ENCODE peak calls at places on chromosomes 3 and 15, in four cellular contexts. Q is RWPE1, Z is adrenal gland, M is tibial nerve. U is an unnamed sample.

GRCh38 chr3:115245437-115245836 is 98.3 kb upstream of the ZBTB20 start:
- DNase-seq in M (no peak), Z (no peak), Q (peak), U (no peak)

GRCh38 chr3:15794842-15795562 is 2.8 kb downstream of the ANKRD28 start:
- DNase-seq in M (no peak), Z (no peak), Q (no peak), U (no peak)

GRCh38 chr3:195859061-195859845 is 47.5 kb upstream of the MUC4 start:
- DNase-seq in Q (peak), M (peak), Z (peak), U (peak)

GRCh38 chr3:194082596-194083220 is 53.2 kb upstream of the HES1 start:
- DNase-seq in M (no peak), Z (peak), Q (no peak), U (no peak)

GRCh38 chr15:53296603-53297002 is 462.9 kb downstream of the WDR72 start:
- DNase-seq in Q (no peak), Z (no peak), M (no peak), U (no peak)

GRCh38 chr3:154730221-154730620 is 300.2 kb upstream of the GPR149 start:
- DNase-seq in M (no peak), Z (no peak), Q (no peak), U (no peak)

GRCh38 chr3:128482857-128483656 is 9.9 kb downstream of the GATA2 start:
- DNase-seq in M (no peak), Q (peak), Z (no peak), U (no peak)

GRCh38 chr3:31534036-31534435 is 1.3 kb downstream of the STT3B start:
- DNase-seq in Q (no peak), Z (no peak), M (no peak), U (no peak)

GRCh38 chr3:39763390-39763789 is 46.0 kb upstream of the MYRIP start:
- DNase-seq in M (no peak), Q (no peak), Z (no peak), U (no peak)

GRCh38 chr3:33642806-33643205 is 75.2 kb downstream of the CLASP2 start:
- DNase-seq in Q (no peak), Z (no peak), M (no peak), U (no peak)

GRCh38 chr15:69860316-69860715 is 237.4 kb downstream of the TLE3 start:
- DNase-seq in Q (no peak), Z (no peak), M (no peak), U (no peak)

GRCh38 chr15:64894395-64895056 is 17.2 kb upstream of the ANKDD1A start:
- DNase-seq in Z (no peak), Q (no peak), M (no peak), U (peak)

GRCh38 chr3:100873624-100874023 is 119.6 kb downstream of the ABI3BP start:
- DNase-seq in M (no peak), Q (no peak), Z (no peak), U (no peak)

DNA sequence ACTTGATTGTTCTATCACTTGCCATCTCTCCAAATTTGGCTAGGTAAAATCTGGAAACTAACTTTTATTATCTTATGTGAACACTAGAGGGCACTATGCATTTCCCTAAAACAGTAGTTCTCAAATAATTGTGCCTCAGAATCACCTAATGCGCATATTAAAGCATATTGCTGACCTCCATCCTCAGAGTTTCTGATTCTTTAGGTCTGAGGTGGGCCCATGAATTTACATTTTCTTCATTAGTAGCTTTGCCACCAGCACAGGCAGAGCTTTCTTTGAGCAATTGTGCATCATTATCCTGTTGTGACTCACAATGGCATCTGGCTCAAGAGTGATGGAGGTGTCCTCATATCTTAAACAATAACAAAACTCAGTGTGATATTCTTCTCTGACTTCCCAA is 17.5 kb upstream of the BCHE start:
- DNase-seq in M (no peak), Q (peak), Z (no peak), U (no peak)
- TF ChIP-seq CTCF in M (peak), Q (peak), Z (peak), U (peak)

GRCh38 chr3:106862067-106862466 is 515.2 kb upstream of the CCDC54 start:
- DNase-seq in Q (no peak), Z (no peak), M (no peak), U (no peak)
- TF ChIP-seq CTCF in Q (no peak), Z (no peak), M (no peak), U (no peak)

GRCh38 chr3:125076464-125076863 is 20.7 kb upstream of the HEG1 start:
- DNase-seq in Q (no peak), M (no peak), Z (no peak), U (no peak)

GRCh38 chr3:125073506-125073905 is 17.7 kb upstream of the HEG1 start:
- DNase-seq in M (no peak), Q (no peak), Z (no peak), U (no peak)

GRCh38 chr3:125077864-125078263 is 22.1 kb upstream of the HEG1 start:
- DNase-seq in Z (no peak), M (no peak), Q (no peak), U (no peak)

GRCh38 chr3:125072749-125073404 is 17.1 kb upstream of the HEG1 start:
- DNase-seq in M (no peak), Q (no peak), Z (no peak), U (no peak)

DNA sequence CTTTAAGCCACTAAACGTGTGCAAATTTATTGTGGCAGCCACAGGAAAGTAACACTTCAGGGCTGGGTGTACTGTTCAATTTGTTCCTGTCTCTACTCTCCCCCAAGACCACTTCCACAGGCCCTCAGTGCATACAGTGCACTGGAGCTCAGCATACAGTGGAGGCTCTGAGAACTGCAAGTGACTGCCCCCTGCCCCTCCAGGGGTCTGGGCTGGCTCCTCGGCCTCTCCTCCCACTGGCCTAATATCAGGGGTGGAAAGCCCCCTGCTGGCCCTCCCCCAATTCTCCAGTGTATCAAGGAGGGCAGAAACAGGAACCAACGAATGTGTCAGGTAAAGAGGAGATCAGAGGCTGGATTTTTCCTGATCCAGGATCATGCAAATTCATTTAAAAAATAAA is 19.9 kb upstream of the HEG1 start:
- DNase-seq in Q (no peak), Z (no peak), M (no peak), U (no peak)
- TF ChIP-seq CTCF in Q (no peak), Z (no peak), M (no peak), U (no peak)

GRCh38 chr15:28037969-28038640 is 61.0 kb downstream of the OCA2 start:
- DNase-seq in M (no peak), Q (no peak), Z (no peak), U (no peak)

GRCh38 chr15:28027714-28028076 is 71.4 kb downstream of the OCA2 start:
- DNase-seq in Z (no peak), Q (no peak), M (no peak), U (no peak)

DNA sequence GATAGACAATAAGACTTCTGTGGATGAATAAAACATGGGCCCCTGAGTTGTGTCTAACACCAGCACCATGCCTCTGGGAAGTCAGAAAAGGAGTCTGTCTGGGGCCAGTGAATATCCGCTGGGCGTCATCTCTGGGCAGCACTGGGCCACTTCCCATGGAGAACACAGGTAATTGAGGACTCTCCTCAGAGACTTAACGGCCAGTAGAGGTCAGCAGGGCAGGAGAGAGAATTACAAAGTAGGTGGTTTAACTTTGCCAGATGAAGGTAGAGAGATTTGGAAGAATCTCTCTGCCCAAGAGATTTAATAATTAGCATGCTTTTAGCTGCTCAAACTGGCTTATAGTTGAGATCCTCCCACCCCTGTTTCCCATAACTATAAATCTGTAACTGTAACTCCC is 65.7 kb downstream of the OCA2 start:
- DNase-seq in Z (no peak), Q (no peak), M (no peak), U (no peak)
- TF ChIP-seq CTCF in Z (no peak), Q (no peak), M (no peak), U (no peak)